ENCODE peak calls at places on chromosomes 1 and 21, in nine cellular contexts. One of them, this sample, is unnamed.

GRCh38 chr1:198423701-198424100 is 116.8 kb downstream of the ATP6V1G3 start:
- DNase-seq in NCI-H1417: peak; percentile 89
- DNase-seq in ACHN: no peak
- DNase-seq in AG04450: no peak
- DNase-seq in HT1080: no peak
- DNase-seq in AG20443: no peak
- DNase-seq in C1 segment of cervical spinal cord: no peak
- DNase-seq in fibroblast of pulmonary artery: no peak
- DNase-seq in nucleus accumbens: no peak
- DNase-seq in this sample: no peak

GRCh38 chr1:117389284-117389683 is 22.0 kb downstream of the MAN1A2 start:
- DNase-seq in AG04450: no peak
- DNase-seq in NCI-H1417: no peak
- DNase-seq in C1 segment of cervical spinal cord: no peak
- DNase-seq in fibroblast of pulmonary artery: no peak
- DNase-seq in AG20443: no peak
- DNase-seq in HT1080: no peak
- DNase-seq in nucleus accumbens: no peak
- DNase-seq in ACHN: no peak
- DNase-seq in this sample: no peak

GRCh38 chr1:7108251-7108650 is 323.0 kb downstream of the CAMTA1 start:
- DNase-seq in fibroblast of pulmonary artery: no peak
- DNase-seq in HT1080: peak; percentile 49
- DNase-seq in NCI-H1417: no peak
- DNase-seq in AG04450: no peak
- DNase-seq in nucleus accumbens: no peak
- DNase-seq in C1 segment of cervical spinal cord: no peak
- DNase-seq in AG20443: no peak
- DNase-seq in ACHN: no peak
- DNase-seq in this sample: no peak

GRCh38 chr1:231601775-231602674 is 24.6 kb upstream of the DISC1 start:
- DNase-seq in C1 segment of cervical spinal cord: no peak
- DNase-seq in fibroblast of pulmonary artery: peak; percentile 16
- DNase-seq in nucleus accumbens: no peak
- DNase-seq in HT1080: no peak
- DNase-seq in AG04450: no peak
- DNase-seq in NCI-H1417: peak; percentile 5
- DNase-seq in AG20443: no peak
- DNase-seq in ACHN: no peak
- DNase-seq in this sample: no peak

GRCh38 chr1:173360478-173361063 is 116.6 kb upstream of the PRDX6 start:
- DNase-seq in nucleus accumbens: no peak
- DNase-seq in ACHN: no peak
- DNase-seq in fibroblast of pulmonary artery: no peak
- DNase-seq in HT1080: no peak
- DNase-seq in AG04450: no peak
- DNase-seq in AG20443: no peak
- DNase-seq in C1 segment of cervical spinal cord: no peak
- DNase-seq in NCI-H1417: no peak
- DNase-seq in this sample: no peak

GRCh38 chr1:23910144-23910543 is 3.0 kb downstream of the CNR2 start:
- DNase-seq in fibroblast of pulmonary artery: no peak
- DNase-seq in AG04450: no peak
- DNase-seq in HT1080: no peak
- DNase-seq in ACHN: no peak
- DNase-seq in NCI-H1417: no peak
- DNase-seq in nucleus accumbens: no peak
- DNase-seq in AG20443: no peak
- DNase-seq in C1 segment of cervical spinal cord: no peak
- DNase-seq in this sample: no peak

GRCh38 chr21:17370263-17370662 is 142.6 kb upstream of the CXADR start:
- DNase-seq in AG04450: no peak
- DNase-seq in ACHN: no peak
- DNase-seq in HT1080: no peak
- DNase-seq in AG20443: no peak
- DNase-seq in nucleus accumbens: no peak
- DNase-seq in C1 segment of cervical spinal cord: no peak
- DNase-seq in fibroblast of pulmonary artery: no peak
- DNase-seq in NCI-H1417: no peak
- DNase-seq in this sample: no peak

GRCh38 chr1:201778279-201779023 is 50.5 kb upstream of the IPO9 start:
- DNase-seq in AG20443: no peak
- DNase-seq in fibroblast of pulmonary artery: peak; percentile 49
- DNase-seq in C1 segment of cervical spinal cord: no peak
- DNase-seq in AG04450: no peak
- DNase-seq in ACHN: no peak
- DNase-seq in HT1080: no peak
- DNase-seq in NCI-H1417: no peak
- DNase-seq in nucleus accumbens: no peak
- DNase-seq in this sample: no peak

GRCh38 chr1:33623811-33624210 is 151.4 kb downstream of the ZSCAN20 start:
- DNase-seq in nucleus accumbens: no peak
- DNase-seq in C1 segment of cervical spinal cord: no peak
- DNase-seq in ACHN: no peak
- DNase-seq in fibroblast of pulmonary artery: no peak
- DNase-seq in AG20443: no peak
- DNase-seq in AG04450: no peak
- DNase-seq in NCI-H1417: no peak
- DNase-seq in HT1080: no peak
- DNase-seq in this sample: no peak

GRCh38 chr1:154736840-154737239 is 128.9 kb upstream of the ADAR start:
- DNase-seq in HT1080: peak; percentile 85
- DNase-seq in fibroblast of pulmonary artery: peak; percentile 86
- DNase-seq in nucleus accumbens: no peak
- DNase-seq in AG20443: peak; percentile 76
- DNase-seq in NCI-H1417: peak; percentile 12
- DNase-seq in ACHN: no peak
- DNase-seq in C1 segment of cervical spinal cord: no peak
- DNase-seq in AG04450: peak; percentile 23
- DNase-seq in this sample: no peak

GRCh38 chr1:209584186-209584776 is 767 bp downstream of the CAMK1G start:
- DNase-seq in HT1080: no peak
- DNase-seq in nucleus accumbens: no peak
- DNase-seq in NCI-H1417: no peak
- DNase-seq in fibroblast of pulmonary artery: no peak
- DNase-seq in C1 segment of cervical spinal cord: no peak
- DNase-seq in AG20443: no peak
- DNase-seq in AG04450: no peak
- DNase-seq in ACHN: no peak
- DNase-seq in this sample: no peak

GRCh38 chr1:230781596-230781995 is 34.4 kb downstream of the CAPN9 start:
- DNase-seq in AG04450: no peak
- DNase-seq in nucleus accumbens: no peak
- DNase-seq in fibroblast of pulmonary artery: no peak
- DNase-seq in NCI-H1417: no peak
- DNase-seq in ACHN: no peak
- DNase-seq in C1 segment of cervical spinal cord: no peak
- DNase-seq in HT1080: no peak
- DNase-seq in AG20443: no peak
- DNase-seq in this sample: no peak

GRCh38 chr1:224592636-224593579 is 23.2 kb upstream of the CNIH3 start:
- DNase-seq in nucleus accumbens: no peak
- DNase-seq in HT1080: peak; percentile 98
- DNase-seq in C1 segment of cervical spinal cord: no peak
- DNase-seq in ACHN: peak; percentile 97
- DNase-seq in AG04450: peak; percentile 63
- DNase-seq in AG20443: peak; percentile 79
- DNase-seq in fibroblast of pulmonary artery: peak; percentile 88
- DNase-seq in NCI-H1417: no peak
- DNase-seq in this sample: no peak